ENCODE peak calls at places on chromosome 18, in ten cellular contexts. One of them, this sample, is unnamed.

GRCh38 chr18:9802774-9803697 is 82.7 kb upstream of the TXNDC2 start:
- DNase-seq in GM13977: no peak
- DNase-seq in stimulated activated CD4-positive, alpha-beta T cell treated with anti-CD3 and anti-CD28 coated beads, Interleukin-12 subunit alpha, Interleukin-12 subunit beta, amount 100 ng/mL, for 4 hours: no peak
- DNase-seq in fibroblast of the aortic adventitia: peak
- DNase-seq in skeletal muscle cell: no peak
- DNase-seq in astrocyte of the spinal cord: no peak
- DNase-seq in cerebellar nuclear complex: no peak
- DNase-seq in left ventricle myocardium inferior: no peak
- DNase-seq in activated T-cell treated with anti-CD3 and anti-CD28 coated beads, Interleukin-2, amount 50 U/mL, for 4 hours: no peak
- DNase-seq in left lung: no peak
- DNase-seq in this sample: no peak

GRCh38 chr18:45441110-45441842 is 174.0 kb upstream of the SLC14A2 start:
- DNase-seq in GM13977: no peak
- DNase-seq in stimulated activated CD4-positive, alpha-beta T cell treated with anti-CD3 and anti-CD28 coated beads, Interleukin-12 subunit alpha, Interleukin-12 subunit beta, amount 100 ng/mL, for 4 hours: no peak
- DNase-seq in fibroblast of the aortic adventitia: peak
- DNase-seq in skeletal muscle cell: no peak
- DNase-seq in astrocyte of the spinal cord: peak
- DNase-seq in cerebellar nuclear complex: no peak
- DNase-seq in left ventricle myocardium inferior: no peak
- DNase-seq in activated T-cell treated with anti-CD3 and anti-CD28 coated beads, Interleukin-2, amount 50 U/mL, for 4 hours: no peak
- DNase-seq in left lung: no peak
- DNase-seq in this sample: no peak

GRCh38 chr18:50154420-50154819 is 40.5 kb downstream of the MYO5B start:
- DNase-seq in GM13977: no peak
- DNase-seq in stimulated activated CD4-positive, alpha-beta T cell treated with anti-CD3 and anti-CD28 coated beads, Interleukin-12 subunit alpha, Interleukin-12 subunit beta, amount 100 ng/mL, for 4 hours: no peak
- DNase-seq in fibroblast of the aortic adventitia: no peak
- DNase-seq in skeletal muscle cell: no peak
- DNase-seq in astrocyte of the spinal cord: no peak
- DNase-seq in cerebellar nuclear complex: no peak
- DNase-seq in left ventricle myocardium inferior: no peak
- DNase-seq in activated T-cell treated with anti-CD3 and anti-CD28 coated beads, Interleukin-2, amount 50 U/mL, for 4 hours: no peak
- DNase-seq in left lung: no peak
- DNase-seq in this sample: no peak

GRCh38 chr18:69956655-69957054 is 9.0 kb upstream of the CD226 start:
- DNase-seq in GM13977: no peak
- DNase-seq in stimulated activated CD4-positive, alpha-beta T cell treated with anti-CD3 and anti-CD28 coated beads, Interleukin-12 subunit alpha, Interleukin-12 subunit beta, amount 100 ng/mL, for 4 hours: no peak
- DNase-seq in fibroblast of the aortic adventitia: no peak
- DNase-seq in skeletal muscle cell: no peak
- DNase-seq in astrocyte of the spinal cord: no peak
- DNase-seq in cerebellar nuclear complex: no peak
- DNase-seq in left ventricle myocardium inferior: no peak
- DNase-seq in activated T-cell treated with anti-CD3 and anti-CD28 coated beads, Interleukin-2, amount 50 U/mL, for 4 hours: no peak
- DNase-seq in left lung: no peak
- DNase-seq in this sample: peak

GRCh38 chr18:2547477-2548087 is 23.7 kb downstream of the METTL4 start:
- DNase-seq in GM13977: peak
- DNase-seq in stimulated activated CD4-positive, alpha-beta T cell treated with anti-CD3 and anti-CD28 coated beads, Interleukin-12 subunit alpha, Interleukin-12 subunit beta, amount 100 ng/mL, for 4 hours: no peak
- DNase-seq in fibroblast of the aortic adventitia: peak
- DNase-seq in skeletal muscle cell: no peak
- DNase-seq in astrocyte of the spinal cord: peak
- DNase-seq in cerebellar nuclear complex: peak
- DNase-seq in left ventricle myocardium inferior: no peak
- DNase-seq in activated T-cell treated with anti-CD3 and anti-CD28 coated beads, Interleukin-2, amount 50 U/mL, for 4 hours: no peak
- DNase-seq in left lung: no peak
- DNase-seq in this sample: peak

GRCh38 chr18:73674466-73674865 is 473.2 kb downstream of the FBXO15 start:
- DNase-seq in GM13977: no peak
- DNase-seq in stimulated activated CD4-positive, alpha-beta T cell treated with anti-CD3 and anti-CD28 coated beads, Interleukin-12 subunit alpha, Interleukin-12 subunit beta, amount 100 ng/mL, for 4 hours: no peak
- DNase-seq in fibroblast of the aortic adventitia: peak
- DNase-seq in skeletal muscle cell: no peak
- DNase-seq in astrocyte of the spinal cord: no peak
- DNase-seq in cerebellar nuclear complex: no peak
- DNase-seq in left ventricle myocardium inferior: no peak
- DNase-seq in activated T-cell treated with anti-CD3 and anti-CD28 coated beads, Interleukin-2, amount 50 U/mL, for 4 hours: no peak
- DNase-seq in left lung: no peak
- DNase-seq in this sample: no peak

GRCh38 chr18:23226930-23227728 is 91.8 kb downstream of the CABLES1 start:
- DNase-seq in GM13977: no peak
- DNase-seq in stimulated activated CD4-positive, alpha-beta T cell treated with anti-CD3 and anti-CD28 coated beads, Interleukin-12 subunit alpha, Interleukin-12 subunit beta, amount 100 ng/mL, for 4 hours: no peak
- DNase-seq in fibroblast of the aortic adventitia: peak
- DNase-seq in skeletal muscle cell: peak
- DNase-seq in astrocyte of the spinal cord: peak
- DNase-seq in cerebellar nuclear complex: no peak
- DNase-seq in left ventricle myocardium inferior: peak
- DNase-seq in activated T-cell treated with anti-CD3 and anti-CD28 coated beads, Interleukin-2, amount 50 U/mL, for 4 hours: no peak
- DNase-seq in left lung: no peak
- DNase-seq in this sample: peak

GRCh38 chr18:3544537-3544936 is 94.6 kb downstream of the TGIF1 start:
- DNase-seq in GM13977: no peak
- DNase-seq in stimulated activated CD4-positive, alpha-beta T cell treated with anti-CD3 and anti-CD28 coated beads, Interleukin-12 subunit alpha, Interleukin-12 subunit beta, amount 100 ng/mL, for 4 hours: no peak
- DNase-seq in fibroblast of the aortic adventitia: no peak
- DNase-seq in skeletal muscle cell: no peak
- DNase-seq in astrocyte of the spinal cord: no peak
- DNase-seq in cerebellar nuclear complex: no peak
- DNase-seq in left ventricle myocardium inferior: no peak
- DNase-seq in activated T-cell treated with anti-CD3 and anti-CD28 coated beads, Interleukin-2, amount 50 U/mL, for 4 hours: no peak
- DNase-seq in left lung: no peak
- DNase-seq in this sample: no peak

GRCh38 chr18:77981874-77982273 is 732.2 kb downstream of the GALR1 start:
- DNase-seq in GM13977: no peak
- DNase-seq in stimulated activated CD4-positive, alpha-beta T cell treated with anti-CD3 and anti-CD28 coated beads, Interleukin-12 subunit alpha, Interleukin-12 subunit beta, amount 100 ng/mL, for 4 hours: no peak
- DNase-seq in fibroblast of the aortic adventitia: no peak
- DNase-seq in skeletal muscle cell: no peak
- DNase-seq in astrocyte of the spinal cord: no peak
- DNase-seq in cerebellar nuclear complex: no peak
- DNase-seq in left ventricle myocardium inferior: no peak
- DNase-seq in activated T-cell treated with anti-CD3 and anti-CD28 coated beads, Interleukin-2, amount 50 U/mL, for 4 hours: no peak
- DNase-seq in left lung: no peak
- DNase-seq in this sample: no peak

GRCh38 chr18:42196651-42197050 is 241.6 kb downstream of the PIK3C3 start:
- DNase-seq in GM13977: no peak
- DNase-seq in stimulated activated CD4-positive, alpha-beta T cell treated with anti-CD3 and anti-CD28 coated beads, Interleukin-12 subunit alpha, Interleukin-12 subunit beta, amount 100 ng/mL, for 4 hours: no peak
- DNase-seq in fibroblast of the aortic adventitia: no peak
- DNase-seq in skeletal muscle cell: no peak
- DNase-seq in astrocyte of the spinal cord: peak
- DNase-seq in cerebellar nuclear complex: no peak
- DNase-seq in left ventricle myocardium inferior: no peak
- DNase-seq in activated T-cell treated with anti-CD3 and anti-CD28 coated beads, Interleukin-2, amount 50 U/mL, for 4 hours: no peak
- DNase-seq in left lung: no peak
- DNase-seq in this sample: no peak

GRCh38 chr18:11906926-11907874 is 917 bp downstream of the MPPE1 start:
- DNase-seq in GM13977: no peak
- DNase-seq in stimulated activated CD4-positive, alpha-beta T cell treated with anti-CD3 and anti-CD28 coated beads, Interleukin-12 subunit alpha, Interleukin-12 subunit beta, amount 100 ng/mL, for 4 hours: no peak
- DNase-seq in fibroblast of the aortic adventitia: no peak
- DNase-seq in skeletal muscle cell: no peak
- DNase-seq in astrocyte of the spinal cord: no peak
- DNase-seq in cerebellar nuclear complex: no peak
- DNase-seq in left ventricle myocardium inferior: no peak
- DNase-seq in activated T-cell treated with anti-CD3 and anti-CD28 coated beads, Interleukin-2, amount 50 U/mL, for 4 hours: no peak
- DNase-seq in left lung: no peak
- DNase-seq in this sample: no peak

GRCh38 chr18:62438402-62438801 is 84.4 kb upstream of the ZCCHC2 start:
- DNase-seq in GM13977: no peak
- DNase-seq in stimulated activated CD4-positive, alpha-beta T cell treated with anti-CD3 and anti-CD28 coated beads, Interleukin-12 subunit alpha, Interleukin-12 subunit beta, amount 100 ng/mL, for 4 hours: no peak
- DNase-seq in fibroblast of the aortic adventitia: no peak
- DNase-seq in skeletal muscle cell: no peak
- DNase-seq in astrocyte of the spinal cord: no peak
- DNase-seq in cerebellar nuclear complex: no peak
- DNase-seq in left ventricle myocardium inferior: no peak
- DNase-seq in activated T-cell treated with anti-CD3 and anti-CD28 coated beads, Interleukin-2, amount 50 U/mL, for 4 hours: no peak
- DNase-seq in left lung: no peak
- DNase-seq in this sample: no peak

GRCh38 chr18:9731380-9731779 is 23.3 kb downstream of the RAB31 start:
- DNase-seq in GM13977: no peak
- DNase-seq in stimulated activated CD4-positive, alpha-beta T cell treated with anti-CD3 and anti-CD28 coated beads, Interleukin-12 subunit alpha, Interleukin-12 subunit beta, amount 100 ng/mL, for 4 hours: no peak
- DNase-seq in fibroblast of the aortic adventitia: peak
- DNase-seq in skeletal muscle cell: no peak
- DNase-seq in astrocyte of the spinal cord: peak
- DNase-seq in cerebellar nuclear complex: no peak
- DNase-seq in left ventricle myocardium inferior: no peak
- DNase-seq in activated T-cell treated with anti-CD3 and anti-CD28 coated beads, Interleukin-2, amount 50 U/mL, for 4 hours: no peak
- DNase-seq in left lung: no peak
- DNase-seq in this sample: no peak

GRCh38 chr18:9643549-9643948 is 29.2 kb upstream of the PPP4R1 start:
- DNase-seq in GM13977: no peak
- DNase-seq in stimulated activated CD4-positive, alpha-beta T cell treated with anti-CD3 and anti-CD28 coated beads, Interleukin-12 subunit alpha, Interleukin-12 subunit beta, amount 100 ng/mL, for 4 hours: no peak
- DNase-seq in fibroblast of the aortic adventitia: peak
- DNase-seq in skeletal muscle cell: peak
- DNase-seq in astrocyte of the spinal cord: peak
- DNase-seq in cerebellar nuclear complex: no peak
- DNase-seq in left ventricle myocardium inferior: no peak
- DNase-seq in activated T-cell treated with anti-CD3 and anti-CD28 coated beads, Interleukin-2, amount 50 U/mL, for 4 hours: no peak
- DNase-seq in left lung: no peak
- DNase-seq in this sample: peak

GRCh38 chr18:13137939-13138821 is 80.4 kb upstream of the LDLRAD4 start:
- DNase-seq in GM13977: peak
- DNase-seq in stimulated activated CD4-positive, alpha-beta T cell treated with anti-CD3 and anti-CD28 coated beads, Interleukin-12 subunit alpha, Interleukin-12 subunit beta, amount 100 ng/mL, for 4 hours: peak
- DNase-seq in fibroblast of the aortic adventitia: no peak
- DNase-seq in skeletal muscle cell: no peak
- DNase-seq in astrocyte of the spinal cord: no peak
- DNase-seq in cerebellar nuclear complex: no peak
- DNase-seq in left ventricle myocardium inferior: peak
- DNase-seq in activated T-cell treated with anti-CD3 and anti-CD28 coated beads, Interleukin-2, amount 50 U/mL, for 4 hours: peak
- DNase-seq in left lung: no peak
- DNase-seq in this sample: peak

GRCh38 chr18:3044931-3045698 is 32.2 kb upstream of the LPIN2 start:
- DNase-seq in GM13977: no peak
- DNase-seq in stimulated activated CD4-positive, alpha-beta T cell treated with anti-CD3 and anti-CD28 coated beads, Interleukin-12 subunit alpha, Interleukin-12 subunit beta, amount 100 ng/mL, for 4 hours: no peak
- DNase-seq in fibroblast of the aortic adventitia: no peak
- DNase-seq in skeletal muscle cell: no peak
- DNase-seq in astrocyte of the spinal cord: no peak
- DNase-seq in cerebellar nuclear complex: no peak
- DNase-seq in left ventricle myocardium inferior: peak
- DNase-seq in activated T-cell treated with anti-CD3 and anti-CD28 coated beads, Interleukin-2, amount 50 U/mL, for 4 hours: no peak
- DNase-seq in left lung: no peak
- DNase-seq in this sample: peak

GRCh38 chr18:79904357-79905147 is 46.9 kb downstream of the SLC66A2 start:
- DNase-seq in GM13977: no peak
- DNase-seq in stimulated activated CD4-positive, alpha-beta T cell treated with anti-CD3 and anti-CD28 coated beads, Interleukin-12 subunit alpha, Interleukin-12 subunit beta, amount 100 ng/mL, for 4 hours: no peak
- DNase-seq in fibroblast of the aortic adventitia: no peak
- DNase-seq in skeletal muscle cell: no peak
- DNase-seq in astrocyte of the spinal cord: no peak
- DNase-seq in cerebellar nuclear complex: no peak
- DNase-seq in left ventricle myocardium inferior: no peak
- DNase-seq in activated T-cell treated with anti-CD3 and anti-CD28 coated beads, Interleukin-2, amount 50 U/mL, for 4 hours: no peak
- DNase-seq in left lung: peak
- DNase-seq in this sample: no peak

GRCh38 chr18:76139844-76140243 is 355.2 kb downstream of the ZNF516 start:
- DNase-seq in GM13977: no peak
- DNase-seq in stimulated activated CD4-positive, alpha-beta T cell treated with anti-CD3 and anti-CD28 coated beads, Interleukin-12 subunit alpha, Interleukin-12 subunit beta, amount 100 ng/mL, for 4 hours: no peak
- DNase-seq in fibroblast of the aortic adventitia: no peak
- DNase-seq in skeletal muscle cell: no peak
- DNase-seq in astrocyte of the spinal cord: no peak
- DNase-seq in cerebellar nuclear complex: no peak
- DNase-seq in left ventricle myocardium inferior: no peak
- DNase-seq in activated T-cell treated with anti-CD3 and anti-CD28 coated beads, Interleukin-2, amount 50 U/mL, for 4 hours: no peak
- DNase-seq in left lung: no peak
- DNase-seq in this sample: no peak

GRCh38 chr18:57806891-57807280 is 3.8 kb upstream of the ATP8B1 start:
- DNase-seq in GM13977: no peak
- DNase-seq in stimulated activated CD4-positive, alpha-beta T cell treated with anti-CD3 and anti-CD28 coated beads, Interleukin-12 subunit alpha, Interleukin-12 subunit beta, amount 100 ng/mL, for 4 hours: no peak
- DNase-seq in fibroblast of the aortic adventitia: peak
- DNase-seq in skeletal muscle cell: no peak
- DNase-seq in astrocyte of the spinal cord: peak
- DNase-seq in cerebellar nuclear complex: no peak
- DNase-seq in left ventricle myocardium inferior: no peak
- DNase-seq in activated T-cell treated with anti-CD3 and anti-CD28 coated beads, Interleukin-2, amount 50 U/mL, for 4 hours: no peak
- DNase-seq in left lung: no peak
- DNase-seq in this sample: peak

GRCh38 chr18:11268691-11269686 is 119.6 kb upstream of the PIEZO2 start:
- DNase-seq in GM13977: no peak
- DNase-seq in stimulated activated CD4-positive, alpha-beta T cell treated with anti-CD3 and anti-CD28 coated beads, Interleukin-12 subunit alpha, Interleukin-12 subunit beta, amount 100 ng/mL, for 4 hours: no peak
- DNase-seq in fibroblast of the aortic adventitia: peak
- DNase-seq in skeletal muscle cell: peak
- DNase-seq in astrocyte of the spinal cord: peak
- DNase-seq in cerebellar nuclear complex: no peak
- DNase-seq in left ventricle myocardium inferior: no peak
- DNase-seq in activated T-cell treated with anti-CD3 and anti-CD28 coated beads, Interleukin-2, amount 50 U/mL, for 4 hours: no peak
- DNase-seq in left lung: no peak
- DNase-seq in this sample: no peak

GRCh38 chr18:24128700-24129099 is 10.2 kb upstream of the CABYR start:
- DNase-seq in GM13977: no peak
- DNase-seq in stimulated activated CD4-positive, alpha-beta T cell treated with anti-CD3 and anti-CD28 coated beads, Interleukin-12 subunit alpha, Interleukin-12 subunit beta, amount 100 ng/mL, for 4 hours: no peak
- DNase-seq in fibroblast of the aortic adventitia: peak
- DNase-seq in skeletal muscle cell: no peak
- DNase-seq in astrocyte of the spinal cord: no peak
- DNase-seq in cerebellar nuclear complex: no peak
- DNase-seq in left ventricle myocardium inferior: no peak
- DNase-seq in activated T-cell treated with anti-CD3 and anti-CD28 coated beads, Interleukin-2, amount 50 U/mL, for 4 hours: no peak
- DNase-seq in left lung: no peak
- DNase-seq in this sample: no peak

GRCh38 chr18:25005602-25006375 is 346.2 kb downstream of the ZNF521 start:
- DNase-seq in GM13977: no peak
- DNase-seq in stimulated activated CD4-positive, alpha-beta T cell treated with anti-CD3 and anti-CD28 coated beads, Interleukin-12 subunit alpha, Interleukin-12 subunit beta, amount 100 ng/mL, for 4 hours: no peak
- DNase-seq in fibroblast of the aortic adventitia: peak
- DNase-seq in skeletal muscle cell: peak
- DNase-seq in astrocyte of the spinal cord: peak
- DNase-seq in cerebellar nuclear complex: no peak
- DNase-seq in left ventricle myocardium inferior: no peak
- DNase-seq in activated T-cell treated with anti-CD3 and anti-CD28 coated beads, Interleukin-2, amount 50 U/mL, for 4 hours: no peak
- DNase-seq in left lung: no peak
- DNase-seq in this sample: peak

GRCh38 chr18:57780318-57781127 is 22.6 kb downstream of the ATP8B1 start:
- DNase-seq in GM13977: peak
- DNase-seq in stimulated activated CD4-positive, alpha-beta T cell treated with anti-CD3 and anti-CD28 coated beads, Interleukin-12 subunit alpha, Interleukin-12 subunit beta, amount 100 ng/mL, for 4 hours: no peak
- DNase-seq in fibroblast of the aortic adventitia: peak
- DNase-seq in skeletal muscle cell: peak
- DNase-seq in astrocyte of the spinal cord: peak
- DNase-seq in cerebellar nuclear complex: no peak
- DNase-seq in left ventricle myocardium inferior: no peak
- DNase-seq in activated T-cell treated with anti-CD3 and anti-CD28 coated beads, Interleukin-2, amount 50 U/mL, for 4 hours: no peak
- DNase-seq in left lung: no peak
- DNase-seq in this sample: peak

GRCh38 chr18:63025251-63025710 is 294.3 kb downstream of the BCL2 start:
- DNase-seq in GM13977: no peak
- DNase-seq in stimulated activated CD4-positive, alpha-beta T cell treated with anti-CD3 and anti-CD28 coated beads, Interleukin-12 subunit alpha, Interleukin-12 subunit beta, amount 100 ng/mL, for 4 hours: no peak
- DNase-seq in fibroblast of the aortic adventitia: no peak
- DNase-seq in skeletal muscle cell: no peak
- DNase-seq in astrocyte of the spinal cord: no peak
- DNase-seq in cerebellar nuclear complex: no peak
- DNase-seq in left ventricle myocardium inferior: no peak
- DNase-seq in activated T-cell treated with anti-CD3 and anti-CD28 coated beads, Interleukin-2, amount 50 U/mL, for 4 hours: no peak
- DNase-seq in left lung: no peak
- DNase-seq in this sample: no peak

GRCh38 chr18:49031511-49032188 is 80.9 kb upstream of the SMAD7 start:
- DNase-seq in GM13977: no peak
- DNase-seq in stimulated activated CD4-positive, alpha-beta T cell treated with anti-CD3 and anti-CD28 coated beads, Interleukin-12 subunit alpha, Interleukin-12 subunit beta, amount 100 ng/mL, for 4 hours: peak
- DNase-seq in fibroblast of the aortic adventitia: no peak
- DNase-seq in skeletal muscle cell: no peak
- DNase-seq in astrocyte of the spinal cord: no peak
- DNase-seq in cerebellar nuclear complex: no peak
- DNase-seq in left ventricle myocardium inferior: no peak
- DNase-seq in activated T-cell treated with anti-CD3 and anti-CD28 coated beads, Interleukin-2, amount 50 U/mL, for 4 hours: peak
- DNase-seq in left lung: no peak
- DNase-seq in this sample: no peak

GRCh38 chr18:22865354-22866116 is 67.6 kb upstream of the RBBP8 start:
- DNase-seq in GM13977: no peak
- DNase-seq in stimulated activated CD4-positive, alpha-beta T cell treated with anti-CD3 and anti-CD28 coated beads, Interleukin-12 subunit alpha, Interleukin-12 subunit beta, amount 100 ng/mL, for 4 hours: no peak
- DNase-seq in fibroblast of the aortic adventitia: no peak
- DNase-seq in skeletal muscle cell: no peak
- DNase-seq in astrocyte of the spinal cord: no peak
- DNase-seq in cerebellar nuclear complex: no peak
- DNase-seq in left ventricle myocardium inferior: no peak
- DNase-seq in activated T-cell treated with anti-CD3 and anti-CD28 coated beads, Interleukin-2, amount 50 U/mL, for 4 hours: no peak
- DNase-seq in left lung: no peak
- DNase-seq in this sample: no peak

GRCh38 chr18:13629841-13630747 is 96.3 kb downstream of the FAM210A start:
- DNase-seq in GM13977: peak
- DNase-seq in stimulated activated CD4-positive, alpha-beta T cell treated with anti-CD3 and anti-CD28 coated beads, Interleukin-12 subunit alpha, Interleukin-12 subunit beta, amount 100 ng/mL, for 4 hours: peak
- DNase-seq in fibroblast of the aortic adventitia: peak
- DNase-seq in skeletal muscle cell: peak
- DNase-seq in astrocyte of the spinal cord: peak
- DNase-seq in cerebellar nuclear complex: peak
- DNase-seq in left ventricle myocardium inferior: no peak
- DNase-seq in activated T-cell treated with anti-CD3 and anti-CD28 coated beads, Interleukin-2, amount 50 U/mL, for 4 hours: peak
- DNase-seq in left lung: no peak
- DNase-seq in this sample: peak

GRCh38 chr18:56068030-56068671 is 480.2 kb upstream of the TCF4 start:
- DNase-seq in GM13977: no peak
- DNase-seq in stimulated activated CD4-positive, alpha-beta T cell treated with anti-CD3 and anti-CD28 coated beads, Interleukin-12 subunit alpha, Interleukin-12 subunit beta, amount 100 ng/mL, for 4 hours: no peak
- DNase-seq in fibroblast of the aortic adventitia: peak
- DNase-seq in skeletal muscle cell: peak
- DNase-seq in astrocyte of the spinal cord: peak
- DNase-seq in cerebellar nuclear complex: no peak
- DNase-seq in left ventricle myocardium inferior: no peak
- DNase-seq in activated T-cell treated with anti-CD3 and anti-CD28 coated beads, Interleukin-2, amount 50 U/mL, for 4 hours: no peak
- DNase-seq in left lung: no peak
- DNase-seq in this sample: peak